ENCODE peak calls at places on chromosomes 5 and 9, in four cellular contexts. C is K562, H is H1, A is upper lobe of left lung. V is an unnamed sample.
A peak's percentile ranks its signal among the peaks of the same experiment; 100 is the strongest.

GRCh38 chr9:135887585-135888050 is 19.7 kb downstream of the CAMSAP1 start:
- DNase-seq in C (no peak), H (no peak), A (no peak), V (no peak)

GRCh38 chr5:142527664-142528295 is 158.1 kb downstream of the FGF1 start:
- DNase-seq in C (no peak), H (no peak), A (no peak), V (no peak)

GRCh38 chr9:16001856-16002255 is 449.0 kb downstream of the CCDC171 start:
- DNase-seq in C (no peak), H (no peak), A (no peak), V (no peak)

GRCh38 chr5:125002727-125003598 is 256.5 kb upstream of the ZNF608 start:
- DNase-seq in C (no peak), H (no peak), A (no peak), V (no peak)

GRCh38 chr9:134834217-134834956 is 46.2 kb upstream of the FCN2 start:
- DNase-seq in C (no peak), H (no peak), A (no peak), V (no peak)

GRCh38 chr5:107937198-107937597 is 266.5 kb upstream of the EFNA5 start:
- DNase-seq in C (no peak), H (no peak), A (no peak), V (no peak)

GRCh38 chr5:157106668-157107461 is 2.0 kb downstream of the HAVCR2 start:
- DNase-seq in C (no peak), H (no peak), A (peak; percentile 59), V (no peak)

GRCh38 chr9:74942801-74943200 is 9.9 kb downstream of the C9orf40 start:
- DNase-seq in C (peak; percentile 57), H (no peak), A (no peak), V (no peak)

GRCh38 chr5:97181856-97182545 is 1.0 kb downstream of the RIOK2 start:
- DNase-seq in C (peak; percentile 10), H (no peak), A (no peak), V (no peak)

GRCh38 chr5:128084228-128085167 is 932 bp downstream of the SLC12A2 start:
- DNase-seq in C (peak; percentile 64), H (no peak), A (peak; percentile 50), V (peak; percentile 47)

GRCh38 chr5:60522299-60522915 is 177.6 kb downstream of the DEPDC1B start:
- DNase-seq in C (no peak), H (no peak), A (no peak), V (no peak)

GRCh38 chr9:81634437-81634836 is 54.9 kb downstream of the TLE1 start:
- DNase-seq in C (no peak), H (no peak), A (no peak), V (no peak)

GRCh38 chr9:37753489-37754190 is at the start of gene TRMT10B:
- DNase-seq in C (peak; percentile 86), H (no peak), A (peak; percentile 61), V (peak; percentile 68)

GRCh38 chr9:69120380-69121154 is 53.5 kb upstream of the TJP2 start:
- DNase-seq in C (no peak), H (peak; percentile 81), A (peak; percentile 91), V (peak; percentile 95)

GRCh38 chr5:13783731-13784130 is 160.8 kb downstream of the DNAH5 start:
- DNase-seq in C (no peak), H (no peak), A (no peak), V (no peak)

GRCh38 chr5:1734271-1734907 is 65.2 kb downstream of the MRPL36 start:
- DNase-seq in C (no peak), H (no peak), A (no peak), V (no peak)

GRCh38 chr5:116303340-116303739 is 218.5 kb downstream of the COMMD10 start:
- DNase-seq in C (no peak), H (no peak), A (no peak), V (no peak)

GRCh38 chr9:88953401-88954029 is 37.8 kb upstream of the S1PR3 start:
- DNase-seq in C (no peak), H (no peak), A (no peak), V (no peak)

GRCh38 chr5:60842859-60843692 is 993 bp downstream of the ELOVL7 start:
- DNase-seq in C (peak; percentile 16), H (no peak), A (peak; percentile 22), V (peak; percentile 28)

GRCh38 chr5:79858097-79858723 is 132.9 kb downstream of the MTX3 start:
- DNase-seq in C (peak; percentile 82), H (peak; percentile 41), A (peak; percentile 66), V (peak; percentile 77)

GRCh38 chr9:90137824-90138223 is 504.8 kb downstream of the DIRAS2 start:
- DNase-seq in C (no peak), H (no peak), A (no peak), V (no peak)

GRCh38 chr9:69260161-69260560 is 64.9 kb upstream of the ENTREP1 start:
- DNase-seq in C (no peak), H (no peak), A (no peak), V (no peak)

GRCh38 chr5:17897776-17898175 is 263.5 kb downstream of the TAF11L14 start:
- DNase-seq in C (no peak), H (no peak), A (no peak), V (no peak)

GRCh38 chr9:1170918-1171317 is 120.8 kb downstream of the DMRT2 start:
- DNase-seq in C (no peak), H (no peak), A (no peak), V (no peak)

GRCh38 chr5:56327810-56328209 is 94.7 kb upstream of the ANKRD55 start:
- DNase-seq in C (no peak), H (no peak), A (no peak), V (no peak)

GRCh38 chr9:88628114-88628513 is 93.1 kb downstream of the NXNL2 start:
- DNase-seq in C (no peak), H (no peak), A (no peak), V (no peak)

GRCh38 chr5:154811653-154812465 is 38.5 kb downstream of the FAXDC2 start:
- DNase-seq in C (peak; percentile 71), H (peak; percentile 17), A (peak; percentile 67), V (peak; percentile 62)

GRCh38 chr5:17910318-17910717 is 276.1 kb downstream of the TAF11L14 start:
- DNase-seq in C (no peak), H (no peak), A (no peak), V (no peak)

GRCh38 chr9:116661037-116661954 is 25.8 kb upstream of the TRIM32 start:
- DNase-seq in C (peak; percentile 62), H (no peak), A (no peak), V (no peak)

GRCh38 chr9:20562051-20562450 is 60.2 kb downstream of the MLLT3 start:
- DNase-seq in C (no peak), H (no peak), A (no peak), V (no peak)

DNA sequence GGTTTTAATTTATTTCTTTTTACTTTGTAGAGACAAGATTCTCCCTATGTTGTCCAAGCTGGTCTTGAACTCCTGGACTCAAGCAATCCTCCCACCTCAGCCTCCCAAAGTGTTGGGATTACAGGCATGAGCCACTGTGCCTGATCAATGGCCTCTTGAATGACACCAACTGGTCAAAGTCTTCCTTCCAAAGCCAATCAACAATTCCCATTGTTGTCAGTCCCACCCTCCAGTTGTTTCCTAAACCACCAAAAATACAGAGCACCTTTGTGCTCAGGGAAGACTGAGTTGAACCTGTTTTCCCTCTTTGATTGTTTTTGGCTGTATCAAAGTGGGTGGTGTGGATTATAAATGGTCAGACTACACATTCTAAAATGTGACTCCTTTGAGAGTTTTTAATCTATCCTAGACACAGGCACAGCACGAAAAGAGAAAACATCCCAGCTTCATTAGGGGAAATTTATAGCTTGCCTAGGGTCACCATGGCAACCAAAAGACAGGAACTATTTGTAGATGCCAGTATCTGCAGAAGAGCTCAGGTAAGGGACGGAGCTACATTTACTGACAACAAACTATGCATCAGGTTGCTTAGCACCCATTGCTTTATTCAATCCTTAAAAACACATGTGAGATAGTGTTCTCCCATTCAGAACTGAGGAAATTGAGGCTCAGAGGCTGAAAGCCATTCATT is 27.6 kb upstream of the ATP6V1G1 start:
- DNase-seq in C (no peak), H (no peak), A (no peak), V (no peak)
- TF ChIP-seq EP300 in C (no peak), H (no peak), A (no peak), V (no peak)

GRCh38 chr5:40681351-40682311 is 1.9 kb downstream of the PTGER4 start:
- DNase-seq in C (no peak), H (no peak), A (peak; percentile 65), V (peak; percentile 45)
- TF ChIP-seq POLR2AphosphoS5 in C (no peak), H (no peak), A (no peak), V (no peak)

DNA sequence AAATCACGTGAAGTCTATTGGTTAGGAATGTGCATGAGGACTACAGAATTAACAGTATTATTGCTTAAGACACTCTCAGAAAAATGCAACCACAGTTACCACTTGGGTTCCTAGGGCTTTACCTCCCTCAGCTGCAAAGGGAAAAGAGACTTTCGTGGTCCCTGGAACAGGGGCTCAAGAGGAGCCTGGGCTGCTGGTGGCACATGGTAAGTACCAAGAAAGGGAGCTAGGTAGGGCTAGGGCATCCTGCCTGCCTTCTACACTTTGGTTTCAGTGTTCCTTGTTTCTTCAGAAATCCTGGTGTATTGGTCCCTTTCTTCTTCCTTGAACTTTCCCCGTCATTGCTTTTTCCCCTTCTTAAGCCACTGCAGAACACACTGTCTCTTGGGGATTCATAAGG is 7.3 kb upstream of the VCAN start:
- DNase-seq in C (no peak), H (no peak), A (no peak), V (no peak)
- H3K4me3 ChIP-seq in C (no peak overlapping the region), H (peak overlapping the region; percentile 38), A (no peak overlapping the region), V (no peak overlapping the region)

GRCh38 chr5:67548520-67549262 is 352.1 kb upstream of the CD180 start:
- DNase-seq in C (no peak), H (no peak), A (no peak), V (no peak)
- TF ChIP-seq EP300 in C (no peak), H (no peak), A (no peak), V (no peak)

GRCh38 chr5:134125195-134126015 is 10.9 kb downstream of the TCF7 start:
- DNase-seq in C (no peak), H (no peak), A (peak; percentile 49), V (no peak)
- TF ChIP-seq POLR2AphosphoS5 in C (no peak), H (no peak), A (peak; percentile 32), V (no peak)

GRCh38 chr5:132297211-132297940 is 3.2 kb downstream of the SLC22A4 start:
- DNase-seq in C (no peak), H (no peak), A (no peak), V (no peak)
- H3K4me3 ChIP-seq in C (no peak overlapping the region), H (no peak overlapping the region), A (no peak overlapping the region), V (no peak overlapping the region)

GRCh38 chr9:18608371-18608770 is 134.4 kb downstream of the ADAMTSL1 start:
- DNase-seq in C (no peak), H (no peak), A (no peak), V (no peak)

GRCh38 chr9:18606281-18606680 is 132.3 kb downstream of the ADAMTSL1 start:
- DNase-seq in C (no peak), H (no peak), A (no peak), V (no peak)

GRCh38 chr9:18606831-18607230 is 132.9 kb downstream of the ADAMTSL1 start:
- DNase-seq in C (no peak), H (peak; percentile 7), A (no peak), V (no peak)

GRCh38 chr9:18604971-18605370 is 131.0 kb downstream of the ADAMTSL1 start:
- DNase-seq in C (no peak), H (no peak), A (no peak), V (no peak)

GRCh38 chr9:18605763-18606162 is 131.8 kb downstream of the ADAMTSL1 start:
- DNase-seq in C (no peak), H (no peak), A (no peak), V (no peak)
- TF ChIP-seq EP300 in C (no peak), H (no peak), A (no peak), V (no peak)